ENCODE peak calls at places on chromosomes 4 and X, in five cellular contexts. One of them, this sample, is unnamed.

GRCh38 chr4:3417448-3417847 is 24.3 kb upstream of the HGFAC start:
- DNase-seq in OCI-LY7: no peak
- DNase-seq in PC-9: no peak
- DNase-seq in hepatocyte: no peak
- DNase-seq in GM23338: no peak
- DNase-seq in this sample: no peak

GRCh38 chrX:67104982-67105757 is 438.7 kb upstream of the AR start:
- DNase-seq in hepatocyte: no peak
- DNase-seq in OCI-LY7: no peak
- DNase-seq in PC-9: no peak
- DNase-seq in GM23338: no peak
- DNase-seq in this sample: no peak

GRCh38 chrX:470686-471085 is 84.0 kb upstream of the PPP2R3B start:
- DNase-seq in GM23338: no peak
- DNase-seq in hepatocyte: no peak
- DNase-seq in PC-9: no peak
- DNase-seq in OCI-LY7: no peak
- DNase-seq in this sample: no peak

GRCh38 chrX:141320801-141321200 is 78.5 kb upstream of the SPANXC start:
- DNase-seq in OCI-LY7: no peak
- DNase-seq in hepatocyte: no peak
- DNase-seq in PC-9: no peak
- DNase-seq in GM23338: no peak
- DNase-seq in this sample: peak; percentile 39

GRCh38 chr4:167688660-167689142 is 403.6 kb upstream of the ANXA10 start:
- DNase-seq in OCI-LY7: no peak
- DNase-seq in PC-9: no peak
- DNase-seq in GM23338: no peak
- DNase-seq in hepatocyte: no peak
- DNase-seq in this sample: no peak

GRCh38 chr4:51844157-51845054 is 1.5 kb downstream of the DCUN1D4 start:
- DNase-seq in PC-9: peak; percentile 78
- DNase-seq in hepatocyte: peak; percentile 96
- DNase-seq in GM23338: peak; percentile 94
- DNase-seq in OCI-LY7: peak; percentile 10
- DNase-seq in this sample: peak; percentile 96

GRCh38 chr4:71268156-71268555 is 70.7 kb upstream of the SLC4A4 start:
- DNase-seq in PC-9: no peak
- DNase-seq in GM23338: no peak
- DNase-seq in OCI-LY7: no peak
- DNase-seq in hepatocyte: no peak
- DNase-seq in this sample: peak; percentile 15

GRCh38 chrX:80335062-80335830 is 85.0 kb upstream of the TENT5D start:
- DNase-seq in PC-9: peak; percentile 4
- DNase-seq in hepatocyte: peak; percentile 84
- DNase-seq in GM23338: peak; percentile 85
- DNase-seq in OCI-LY7: no peak
- DNase-seq in this sample: peak; percentile 63

GRCh38 chr4:185898413-185898812 is 86.4 kb upstream of the SORBS2 start:
- DNase-seq in OCI-LY7: no peak
- DNase-seq in GM23338: no peak
- DNase-seq in hepatocyte: no peak
- DNase-seq in PC-9: no peak
- DNase-seq in this sample: no peak

GRCh38 chr4:98688416-98689290 is 30.2 kb upstream of the TSPAN5 start:
- DNase-seq in OCI-LY7: no peak
- DNase-seq in GM23338: no peak
- DNase-seq in PC-9: peak; percentile 3
- DNase-seq in hepatocyte: no peak
- DNase-seq in this sample: peak; percentile 47

GRCh38 chr4:39936565-39937418 is 40.9 kb downstream of the PDS5A start:
- DNase-seq in hepatocyte: no peak
- DNase-seq in OCI-LY7: no peak
- DNase-seq in PC-9: no peak
- DNase-seq in GM23338: peak; percentile 83
- DNase-seq in this sample: no peak

GRCh38 chrX:149504226-149504914 is 736 bp downstream of the IDS start:
- DNase-seq in OCI-LY7: peak; percentile 85
- DNase-seq in hepatocyte: peak; percentile 41
- DNase-seq in GM23338: peak; percentile 56
- DNase-seq in PC-9: peak; percentile 74
- DNase-seq in this sample: peak; percentile 30

GRCh38 chrX:43655151-43655676 is 885 bp upstream of the MAOA start:
- DNase-seq in OCI-LY7: no peak
- DNase-seq in GM23338: peak; percentile 48
- DNase-seq in hepatocyte: peak; percentile 57
- DNase-seq in PC-9: no peak
- DNase-seq in this sample: peak; percentile 40

GRCh38 chr4:40317921-40318658 is 17.0 kb upstream of the CHRNA9 start:
- DNase-seq in OCI-LY7: no peak
- DNase-seq in hepatocyte: no peak
- DNase-seq in GM23338: no peak
- DNase-seq in PC-9: no peak
- DNase-seq in this sample: peak; percentile 14

GRCh38 chr4:29002151-29002550 is 1718.0 kb upstream of the PCDH7 start:
- DNase-seq in PC-9: no peak
- DNase-seq in GM23338: peak; percentile 55
- DNase-seq in OCI-LY7: no peak
- DNase-seq in hepatocyte: no peak
- DNase-seq in this sample: no peak

GRCh38 chr4:121773873-121774272 is 8.9 kb upstream of the SMIM43 start:
- DNase-seq in hepatocyte: no peak
- DNase-seq in PC-9: no peak
- DNase-seq in GM23338: no peak
- DNase-seq in OCI-LY7: no peak
- DNase-seq in this sample: no peak

GRCh38 chrX:38220936-38221386 is 290 bp upstream of the SRPX start:
- DNase-seq in OCI-LY7: no peak
- DNase-seq in PC-9: no peak
- DNase-seq in hepatocyte: no peak
- DNase-seq in GM23338: no peak
- DNase-seq in this sample: no peak

GRCh38 chrX:54695231-54695630 is 102.8 kb downstream of the ITIH6 start:
- DNase-seq in OCI-LY7: no peak
- DNase-seq in hepatocyte: peak; percentile 11
- DNase-seq in GM23338: peak; percentile 15
- DNase-seq in PC-9: no peak
- DNase-seq in this sample: peak; percentile 63

GRCh38 chrX:139085404-139085803 is 373.9 kb upstream of the FGF13 start:
- DNase-seq in GM23338: no peak
- DNase-seq in PC-9: no peak
- DNase-seq in hepatocyte: no peak
- DNase-seq in OCI-LY7: no peak
- DNase-seq in this sample: no peak

GRCh38 chr4:94534401-94535312 is 82.9 kb downstream of the PDLIM5 start:
- DNase-seq in PC-9: no peak
- DNase-seq in hepatocyte: peak; percentile 26
- DNase-seq in GM23338: peak; percentile 51
- DNase-seq in OCI-LY7: no peak
- DNase-seq in this sample: no peak

GRCh38 chrX:65718538-65718937 is 51.1 kb downstream of the MSN start:
- DNase-seq in PC-9: no peak
- DNase-seq in GM23338: no peak
- DNase-seq in OCI-LY7: no peak
- DNase-seq in hepatocyte: no peak
- DNase-seq in this sample: no peak

GRCh38 chr4:6826781-6827508 is 44.4 kb downstream of the KIAA0232 start:
- DNase-seq in hepatocyte: no peak
- DNase-seq in OCI-LY7: no peak
- DNase-seq in PC-9: no peak
- DNase-seq in GM23338: no peak
- DNase-seq in this sample: no peak

GRCh38 chr4:7736436-7737267 is 203.0 kb downstream of the AFAP1 start:
- DNase-seq in hepatocyte: no peak
- DNase-seq in GM23338: no peak
- DNase-seq in OCI-LY7: no peak
- DNase-seq in PC-9: no peak
- DNase-seq in this sample: peak; percentile 50

GRCh38 chrX:113399501-113400192 is 559.0 kb upstream of the AMOT start:
- DNase-seq in GM23338: no peak
- DNase-seq in hepatocyte: no peak
- DNase-seq in OCI-LY7: no peak
- DNase-seq in PC-9: no peak
- DNase-seq in this sample: peak; percentile 2

GRCh38 chr4:8778760-8779159 is 92.9 kb downstream of the HMX1 start:
- DNase-seq in hepatocyte: no peak
- DNase-seq in PC-9: no peak
- DNase-seq in OCI-LY7: no peak
- DNase-seq in GM23338: no peak
- DNase-seq in this sample: no peak

GRCh38 chrX:85196319-85196718 is 47.3 kb downstream of the SATL1 start:
- DNase-seq in PC-9: no peak
- DNase-seq in hepatocyte: no peak
- DNase-seq in OCI-LY7: no peak
- DNase-seq in GM23338: no peak
- DNase-seq in this sample: no peak
- H3K9me2 ChIP-seq in PC-9: no peaks in the 10 kb centered on the region
- H3K9me2 ChIP-seq in hepatocyte: no peaks in the 10 kb centered on the region
- H3K9me2 ChIP-seq in OCI-LY7: no peaks in the 10 kb centered on the region
- H3K9me2 ChIP-seq in GM23338: no peaks in the 10 kb centered on the region
- H3K9me2 ChIP-seq in this sample: no peaks in the 10 kb centered on the region

GRCh38 chr4:153947998-153948397 is 159.1 kb upstream of the SFRP2 start:
- DNase-seq in OCI-LY7: no peak
- DNase-seq in PC-9: no peak
- DNase-seq in hepatocyte: no peak
- DNase-seq in GM23338: no peak
- DNase-seq in this sample: no peak
- H3K9me2 ChIP-seq in OCI-LY7: no peaks in the 10 kb centered on the region
- H3K9me2 ChIP-seq in PC-9: no peaks in the 10 kb centered on the region
- H3K9me2 ChIP-seq in hepatocyte: no peaks in the 10 kb centered on the region
- H3K9me2 ChIP-seq in GM23338: peaks cover 11% of the 10 kb centered on the region
- H3K9me2 ChIP-seq in this sample: no peaks in the 10 kb centered on the region

GRCh38 chrX:24392709-24393108 is 32.3 kb downstream of the SUPT20HL1 start:
- DNase-seq in GM23338: no peak
- DNase-seq in PC-9: no peak
- DNase-seq in OCI-LY7: no peak
- DNase-seq in hepatocyte: no peak
- DNase-seq in this sample: no peak

GRCh38 chrX:24391362-24391761 is 30.9 kb downstream of the SUPT20HL1 start:
- DNase-seq in PC-9: no peak
- DNase-seq in hepatocyte: no peak
- DNase-seq in GM23338: no peak
- DNase-seq in OCI-LY7: no peak
- DNase-seq in this sample: no peak

GRCh38 chrX:24391843-24392242 is 31.4 kb downstream of the SUPT20HL1 start:
- DNase-seq in GM23338: no peak
- DNase-seq in hepatocyte: no peak
- DNase-seq in PC-9: no peak
- DNase-seq in OCI-LY7: no peak
- DNase-seq in this sample: no peak

DNA sequence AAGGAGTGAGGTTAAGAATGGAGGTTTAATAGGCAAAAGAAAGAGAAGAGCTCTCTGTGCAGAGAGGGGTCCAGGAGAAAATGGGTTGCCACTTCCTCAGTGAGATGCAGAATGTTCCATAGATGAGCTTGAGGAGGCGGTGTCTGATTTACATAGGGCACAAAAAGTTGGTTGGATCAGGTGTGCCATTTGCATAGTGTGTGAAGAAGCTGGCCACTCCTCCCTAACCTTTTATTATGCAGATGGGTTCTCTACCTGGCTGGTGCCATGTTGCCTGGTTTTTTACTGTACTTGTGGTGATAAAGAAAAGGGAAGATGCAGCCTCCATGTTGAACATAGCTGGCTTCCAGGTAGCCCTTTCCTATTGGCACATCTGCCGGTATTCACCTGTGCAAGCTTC is 27.3 kb downstream of the SUPT20HL1 start:
- DNase-seq in hepatocyte: no peak
- DNase-seq in GM23338: peak; percentile 57
- DNase-seq in OCI-LY7: no peak
- DNase-seq in PC-9: no peak
- DNase-seq in this sample: no peak
- H3K9me2 ChIP-seq in hepatocyte: no peaks in the 10 kb centered on the region
- H3K9me2 ChIP-seq in GM23338: no peaks in the 10 kb centered on the region
- H3K9me2 ChIP-seq in OCI-LY7: no peaks in the 10 kb centered on the region
- H3K9me2 ChIP-seq in PC-9: no peaks in the 10 kb centered on the region
- H3K9me2 ChIP-seq in this sample: no peaks in the 10 kb centered on the region

DNA sequence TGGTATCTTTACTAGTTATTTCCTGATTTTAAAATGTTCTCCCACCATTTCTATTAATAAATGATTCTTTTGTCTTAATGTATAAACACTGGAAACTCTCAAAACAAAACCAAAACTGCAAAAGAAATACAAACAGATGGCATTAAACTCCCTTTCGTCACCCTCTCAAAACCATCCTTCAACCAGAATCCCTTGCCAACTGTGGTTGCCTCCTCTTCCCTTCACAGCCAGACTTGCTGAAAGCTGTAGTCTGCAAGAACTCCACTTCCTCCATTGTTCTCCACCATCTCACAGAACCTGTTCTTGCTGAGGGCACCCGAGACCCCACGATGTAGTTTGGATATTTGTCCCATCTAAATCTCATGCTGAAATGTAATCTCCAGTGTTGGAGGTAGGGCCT is 96.5 kb downstream of the WWC2 start:
- DNase-seq in hepatocyte: no peak
- DNase-seq in GM23338: no peak
- DNase-seq in OCI-LY7: no peak
- DNase-seq in PC-9: no peak
- DNase-seq in this sample: no peak
- H3K9me2 ChIP-seq in hepatocyte: no peaks in the 10 kb centered on the region
- H3K9me2 ChIP-seq in GM23338: no peaks in the 10 kb centered on the region
- H3K9me2 ChIP-seq in OCI-LY7: no peaks in the 10 kb centered on the region
- H3K9me2 ChIP-seq in PC-9: no peaks in the 10 kb centered on the region
- H3K9me2 ChIP-seq in this sample: no peaks in the 10 kb centered on the region

DNA sequence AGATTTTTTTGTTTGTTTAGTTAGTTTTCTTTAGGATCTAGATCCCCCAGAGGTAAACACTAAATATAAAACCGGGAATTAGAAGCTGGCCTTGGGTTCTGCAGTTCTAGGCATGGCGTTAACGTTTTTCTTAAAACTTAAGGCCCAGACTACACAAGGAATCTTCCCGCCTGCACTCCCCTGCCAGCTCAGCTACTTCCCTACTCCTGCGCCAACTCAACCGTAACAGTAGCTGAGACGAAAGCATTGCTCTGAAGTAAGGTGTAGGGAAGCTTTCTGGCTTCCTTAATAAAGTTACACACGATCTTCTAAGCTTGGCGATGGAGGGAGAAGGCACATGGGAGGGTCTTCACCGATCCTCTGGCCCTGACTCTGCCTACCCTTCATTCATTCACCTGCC is 37.1 kb downstream of the CPE start:
- DNase-seq in GM23338: no peak
- DNase-seq in OCI-LY7: no peak
- DNase-seq in hepatocyte: no peak
- DNase-seq in PC-9: no peak
- DNase-seq in this sample: no peak
- H3K9me2 ChIP-seq in GM23338: no peaks in the 10 kb centered on the region
- H3K9me2 ChIP-seq in OCI-LY7: no peaks in the 10 kb centered on the region
- H3K9me2 ChIP-seq in hepatocyte: no peaks in the 10 kb centered on the region
- H3K9me2 ChIP-seq in PC-9: no peaks in the 10 kb centered on the region
- H3K9me2 ChIP-seq in this sample: no peaks in the 10 kb centered on the region

This sample was measured in PC-3.